ENCODE peak calls at places on chromosome 16, in ten cellular contexts. X, P, M, H, Z, S, K, B, W and U are unnamed samples.

GRCh38 chr16:49454426-49455180 is 81.0 kb downstream of the C16orf78 start:
- DNase-seq in X (no peak), P (no peak), M (no peak), H (no peak), Z (no peak), S (no peak), K (no peak), B (no peak), W (no peak), U (no peak)

GRCh38 chr16:89115216-89115949 is 21.7 kb downstream of the ACSF3 start:
- DNase-seq in X (peak), P (peak), M (no peak), H (no peak), Z (peak), S (peak), K (peak), B (peak), W (no peak), U (no peak)

GRCh38 chr16:70433456-70434103 is 5.3 kb downstream of the ST3GAL2 start:
- DNase-seq in X (no peak), P (no peak), M (peak), H (no peak), Z (no peak), S (no peak), K (no peak), B (no peak), W (no peak), U (peak)

GRCh38 chr16:66467611-66468010 is 40.5 kb downstream of the BEAN1 start:
- DNase-seq in X (no peak), P (no peak), M (no peak), H (no peak), Z (no peak), S (no peak), K (no peak), B (no peak), W (no peak), U (no peak)

GRCh38 chr16:85746431-85747227 is 4.3 kb downstream of the C16orf74 start:
- DNase-seq in X (no peak), P (no peak), M (peak), H (no peak), Z (no peak), S (no peak), K (no peak), B (no peak), W (no peak), U (no peak)

GRCh38 chr16:81830845-81831600 is 51.9 kb downstream of the PLCG2 start:
- DNase-seq in X (no peak), P (no peak), M (no peak), H (no peak), Z (no peak), S (no peak), K (no peak), B (no peak), W (no peak), U (no peak)

GRCh38 chr16:58027341-58028167 is 2.0 kb downstream of the MMP15 start:
- DNase-seq in X (no peak), P (peak), M (peak), H (no peak), Z (no peak), S (no peak), K (no peak), B (no peak), W (no peak), U (peak)

GRCh38 chr16:86511317-86512161 is 1.2 kb downstream of the FOXF1 start:
- DNase-seq in X (no peak), P (no peak), M (no peak), H (no peak), Z (no peak), S (no peak), K (no peak), B (no peak), W (no peak), U (no peak)

GRCh38 chr16:30644334-30644830 is 6.4 kb upstream of the PRR14 start:
- DNase-seq in X (no peak), P (no peak), M (no peak), H (no peak), Z (no peak), S (no peak), K (no peak), B (no peak), W (no peak), U (no peak)

GRCh38 chr16:77974883-77975282 is 47.5 kb upstream of the CLEC3A start:
- DNase-seq in X (no peak), P (no peak), M (no peak), H (no peak), Z (no peak), S (no peak), K (no peak), B (no peak), W (no peak), U (peak)

GRCh38 chr16:67299269-67299668 is 19.9 kb downstream of the PLEKHG4 start:
- DNase-seq in X (no peak), P (no peak), M (no peak), H (no peak), Z (no peak), S (no peak), K (no peak), B (no peak), W (no peak), U (no peak)

GRCh38 chr16:13680021-13680672 is 239.8 kb upstream of the ERCC4 start:
- DNase-seq in X (no peak), P (no peak), M (no peak), H (no peak), Z (no peak), S (no peak), K (no peak), B (no peak), W (no peak), U (peak)

GRCh38 chr16:23185661-23186060 is 3.1 kb downstream of the SCNN1G start:
- DNase-seq in X (no peak), P (no peak), M (no peak), H (no peak), Z (no peak), S (no peak), K (no peak), B (no peak), W (no peak), U (no peak)

GRCh38 chr16:66581246-66581952 is 2.1 kb downstream of the CMTM2 start:
- DNase-seq in X (no peak), P (no peak), M (no peak), H (no peak), Z (no peak), S (no peak), K (no peak), B (no peak), W (no peak), U (no peak)

GRCh38 chr16:90012978-90013745 is 6.1 kb downstream of the DBNDD1 start:
- DNase-seq in X (no peak), P (no peak), M (no peak), H (no peak), Z (no peak), S (no peak), K (no peak), B (no peak), W (no peak), U (no peak)

GRCh38 chr16:81816351-81816750 is 37.3 kb downstream of the PLCG2 start:
- DNase-seq in X (no peak), P (no peak), M (no peak), H (no peak), Z (no peak), S (no peak), K (no peak), B (no peak), W (no peak), U (no peak)

GRCh38 chr16:3487521-3488410 is 7.5 kb downstream of the C16orf90 start:
- DNase-seq in X (no peak), P (no peak), M (no peak), H (no peak), Z (no peak), S (no peak), K (no peak), B (no peak), W (no peak), U (peak)

GRCh38 chr16:16141784-16142396 is 81.4 kb downstream of the ABCC6 start:
- DNase-seq in X (no peak), P (no peak), M (no peak), H (no peak), Z (no peak), S (no peak), K (no peak), B (no peak), W (no peak), U (no peak)

GRCh38 chr16:1903220-1903574 is 15.0 kb downstream of the HS3ST6 start:
- DNase-seq in X (no peak), P (no peak), M (no peak), H (no peak), Z (no peak), S (no peak), K (no peak), B (no peak), W (no peak), U (no peak)

GRCh38 chr16:30185683-30186421 is 2.5 kb downstream of the CORO1A start:
- DNase-seq in X (no peak), P (peak), M (no peak), H (no peak), Z (peak), S (peak), K (peak), B (peak), W (no peak), U (peak)

GRCh38 chr16:67946966-67947558 is 3.1 kb upstream of the LCAT start:
- DNase-seq in X (no peak), P (no peak), M (no peak), H (no peak), Z (no peak), S (no peak), K (no peak), B (no peak), W (no peak), U (no peak)

GRCh38 chr16:87183647-87184046 is 133.5 kb downstream of the C16orf95 start:
- DNase-seq in X (no peak), P (no peak), M (no peak), H (no peak), Z (no peak), S (no peak), K (no peak), B (no peak), W (no peak), U (no peak)

GRCh38 chr16:80580109-80580832 is 39.5 kb downstream of the DYNLRB2 start:
- DNase-seq in X (no peak), P (no peak), M (peak), H (no peak), Z (peak), S (peak), K (peak), B (peak), W (no peak), U (no peak)